ENCODE peak calls at places on chromosomes 1 and 21, in four cellular contexts. One of them, this sample, is unnamed.

GRCh38 chr1:247330548-247331171 is 1.0 kb downstream of the ZNF496 start:
- DNase-seq in transverse colon: no peak
- DNase-seq in Panc1: no peak
- DNase-seq in breast epithelium: no peak
- DNase-seq in this sample: no peak

GRCh38 chr1:85394130-85394529 is 70.8 kb downstream of the DDAH1 start:
- DNase-seq in transverse colon: no peak
- DNase-seq in Panc1: no peak
- DNase-seq in breast epithelium: no peak
- DNase-seq in this sample: no peak

GRCh38 chr1:89725676-89726075 is 92.8 kb downstream of the LRRC8C start:
- DNase-seq in transverse colon: no peak
- DNase-seq in Panc1: no peak
- DNase-seq in breast epithelium: no peak
- DNase-seq in this sample: no peak

GRCh38 chr1:93977546-93977945 is 68.3 kb upstream of the GCLM start:
- DNase-seq in transverse colon: no peak
- DNase-seq in Panc1: no peak
- DNase-seq in breast epithelium: no peak
- DNase-seq in this sample: no peak

GRCh38 chr1:27192039-27192529 is 37.2 kb upstream of the SLC9A1 start:
- DNase-seq in transverse colon: peak
- DNase-seq in Panc1: peak
- DNase-seq in breast epithelium: no peak
- DNase-seq in this sample: peak

GRCh38 chr1:220511183-220511582 is 16.8 kb upstream of the MARK1 start:
- DNase-seq in transverse colon: no peak
- DNase-seq in Panc1: no peak
- DNase-seq in breast epithelium: no peak
- DNase-seq in this sample: no peak

GRCh38 chr21:34973685-34974084 is 75.4 kb downstream of the RUNX1 start:
- DNase-seq in transverse colon: no peak
- DNase-seq in Panc1: no peak
- DNase-seq in breast epithelium: no peak
- DNase-seq in this sample: no peak

GRCh38 chr1:117231748-117232373 is 21.1 kb upstream of the VTCN1 start:
- DNase-seq in transverse colon: peak
- DNase-seq in Panc1: no peak
- DNase-seq in breast epithelium: peak
- DNase-seq in this sample: no peak

GRCh38 chr1:157247005-157247763 is 109.0 kb upstream of the ETV3 start:
- DNase-seq in transverse colon: no peak
- DNase-seq in Panc1: no peak
- DNase-seq in breast epithelium: no peak
- DNase-seq in this sample: no peak

DNA sequence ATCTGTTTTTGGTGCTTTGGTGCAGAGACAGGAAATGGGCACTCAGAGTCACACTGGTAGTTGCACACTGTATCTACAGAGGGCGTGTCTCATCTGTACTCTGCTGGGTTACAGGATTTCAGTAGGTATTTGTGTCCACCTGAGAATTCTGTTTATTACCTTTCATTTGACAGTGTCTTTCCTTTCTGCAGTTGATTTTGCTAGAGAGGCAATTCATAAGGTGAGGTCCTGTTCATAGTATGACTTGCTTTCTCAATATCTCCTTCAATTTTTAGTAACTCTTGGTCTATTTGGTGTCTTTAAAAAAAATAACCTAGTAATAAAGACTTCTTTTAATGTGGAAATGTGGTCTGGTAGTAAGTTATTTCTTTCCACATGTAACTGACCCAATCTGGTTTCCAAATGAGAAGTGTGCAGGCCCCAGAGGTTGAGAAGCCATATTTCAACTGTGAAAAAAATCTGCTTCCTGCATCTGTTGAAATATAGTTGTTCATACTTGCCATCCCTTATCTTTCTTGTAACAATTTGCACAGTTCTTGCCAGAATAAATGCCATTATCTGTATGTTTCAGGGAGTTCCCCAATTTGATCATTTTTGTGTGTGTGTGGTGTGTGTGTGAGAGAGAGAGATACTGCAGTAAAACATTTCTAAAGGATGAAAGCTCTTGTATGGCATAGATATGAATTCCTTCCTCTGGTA is 78.5 kb upstream of the DNAJC6 start:
- DNase-seq in transverse colon: no peak
- DNase-seq in Panc1: no peak
- DNase-seq in breast epithelium: no peak
- DNase-seq in this sample: peak
- TF ChIP-seq POLR2AphosphoS5 in transverse colon: no peak
- TF ChIP-seq POLR2AphosphoS5 in Panc1: no peak
- TF ChIP-seq POLR2AphosphoS5 in breast epithelium: no peak
- TF ChIP-seq POLR2AphosphoS5 in this sample: no peak

DNA sequence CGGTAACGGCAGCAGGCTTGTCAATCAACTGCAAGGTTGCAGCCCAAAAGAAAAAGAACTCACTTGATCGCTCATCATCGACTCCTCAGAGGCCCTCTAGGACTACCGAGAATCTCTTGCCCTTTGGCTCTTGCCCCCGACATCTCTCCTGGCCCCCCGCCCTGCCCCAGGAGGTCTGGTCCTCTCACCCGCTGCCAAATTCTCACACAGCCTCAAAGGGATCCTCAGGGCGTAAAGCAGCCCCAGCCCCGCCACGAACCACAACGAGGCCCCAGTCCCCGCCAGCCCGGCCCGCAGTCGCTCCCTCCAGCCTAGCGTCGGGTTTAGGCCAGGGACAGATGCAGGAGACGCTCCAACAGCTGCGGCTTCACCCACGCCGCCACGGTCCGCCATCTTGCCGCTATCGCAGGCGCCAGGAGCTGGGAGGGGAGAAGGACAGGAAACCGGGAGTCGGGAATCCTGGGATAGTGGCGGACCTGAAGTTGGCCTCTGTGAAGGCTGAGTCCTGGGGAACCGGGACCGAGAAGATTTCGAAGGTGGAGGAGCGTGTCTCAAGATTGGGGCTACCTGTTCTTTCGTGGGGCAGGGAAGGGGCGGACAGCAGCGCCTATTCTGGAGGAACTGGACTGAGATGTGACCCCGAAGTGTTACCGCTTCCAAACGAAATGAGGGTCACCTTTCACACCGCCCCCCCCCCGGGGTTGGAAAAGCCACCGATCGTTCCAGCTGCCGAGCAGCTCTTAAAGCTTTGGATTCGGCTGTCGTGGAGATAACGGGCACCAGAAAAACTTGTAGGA is at the start of gene ST7L:
- DNase-seq in transverse colon: peak
- DNase-seq in Panc1: no peak
- DNase-seq in breast epithelium: peak
- DNase-seq in this sample: peak
- TF ChIP-seq POLR2AphosphoS5 in transverse colon: no peak
- TF ChIP-seq POLR2AphosphoS5 in Panc1: peak
- TF ChIP-seq POLR2AphosphoS5 in breast epithelium: peak
- TF ChIP-seq POLR2AphosphoS5 in this sample: peak

GRCh38 chr1:5981009-5981380 is 11.2 kb downstream of the NPHP4 start:
- DNase-seq in transverse colon: no peak
- DNase-seq in Panc1: no peak
- DNase-seq in breast epithelium: no peak
- DNase-seq in this sample: no peak

GRCh38 chr1:5978452-5978851 is 13.8 kb downstream of the NPHP4 start:
- DNase-seq in transverse colon: no peak
- DNase-seq in Panc1: no peak
- DNase-seq in breast epithelium: no peak
- DNase-seq in this sample: no peak

GRCh38 chr1:5979536-5980313 is 12.5 kb downstream of the NPHP4 start:
- DNase-seq in transverse colon: no peak
- DNase-seq in Panc1: no peak
- DNase-seq in breast epithelium: no peak
- DNase-seq in this sample: no peak

GRCh38 chr1:5982276-5982675 is 9.9 kb downstream of the NPHP4 start:
- DNase-seq in transverse colon: no peak
- DNase-seq in Panc1: no peak
- DNase-seq in breast epithelium: no peak
- DNase-seq in this sample: no peak

GRCh38 chr1:5980314-5981008 is 11.8 kb downstream of the NPHP4 start:
- DNase-seq in transverse colon: no peak
- DNase-seq in Panc1: no peak
- DNase-seq in breast epithelium: no peak
- DNase-seq in this sample: peak
- TF ChIP-seq POLR2AphosphoS5 in transverse colon: no peak
- TF ChIP-seq POLR2AphosphoS5 in Panc1: no peak
- TF ChIP-seq POLR2AphosphoS5 in breast epithelium: no peak
- TF ChIP-seq POLR2AphosphoS5 in this sample: no peak

DNA sequence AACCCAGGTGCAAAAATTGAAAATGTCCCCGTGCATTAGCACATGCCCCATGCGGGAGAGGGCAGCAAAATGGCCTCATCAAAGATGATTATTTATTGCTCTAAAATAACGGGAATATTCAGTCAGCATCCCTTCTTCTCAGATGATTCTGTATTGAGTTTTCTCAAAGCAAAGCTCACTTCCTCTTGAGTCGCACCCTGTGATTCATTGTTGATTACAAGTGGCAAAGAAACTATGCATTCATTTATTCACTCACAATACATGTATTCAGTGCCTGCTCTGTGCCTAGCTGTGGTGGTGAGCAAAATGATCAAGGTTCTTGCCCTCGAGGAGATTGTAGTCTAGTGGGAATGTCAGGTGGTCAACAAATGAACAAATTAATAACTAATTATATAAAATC is 226.0 kb upstream of the KAZN start:
- DNase-seq in transverse colon: no peak
- DNase-seq in Panc1: no peak
- DNase-seq in breast epithelium: no peak
- DNase-seq in this sample: no peak
- TF ChIP-seq POLR2AphosphoS5 in transverse colon: no peak
- TF ChIP-seq POLR2AphosphoS5 in Panc1: no peak
- TF ChIP-seq POLR2AphosphoS5 in breast epithelium: no peak
- TF ChIP-seq POLR2AphosphoS5 in this sample: no peak